ENCODE peak calls at places on chromosomes 11 and 22, in six cellular contexts. Z is pancreas, W is HCT116, B is A549, T is thoracic aorta, D is heart left ventricle. R is an unnamed sample. For H3K4me1, the result is how much of the 10 kb centered on the place peaks cover.

GRCh38 chr11:4041731-4042391 is 52.7 kb upstream of the RRM1 start:
- DNase-seq in Z (no peak), W (no peak), B (no peak), T (no peak), D (no peak), R (peak)

GRCh38 chr11:117814766-117815261 is 9.7 kb downstream of the FXYD2 start:
- DNase-seq in Z (peak), W (no peak), B (peak), T (no peak), D (peak), R (peak)

GRCh38 chr11:83713701-83714100 is 427.5 kb upstream of the CCDC90B start:
- DNase-seq in Z (peak), W (no peak), B (no peak), T (no peak), D (no peak), R (peak)

GRCh38 chr11:118088531-118088930 is 1.8 kb upstream of the SMIM35 start:
- DNase-seq in Z (no peak), W (no peak), B (no peak), T (no peak), D (peak), R (peak)

GRCh38 chr22:29093501-29093921 is 20.7 kb downstream of the KREMEN1 start:
- DNase-seq in Z (no peak), W (no peak), B (no peak), T (no peak), D (peak), R (no peak)

GRCh38 chr11:120649316-120649715 is 137.8 kb downstream of the GRIK4 start:
- DNase-seq in Z (no peak), W (no peak), B (no peak), T (no peak), D (no peak), R (no peak)

GRCh38 chr22:17963015-17963414 is 61.3 kb downstream of the MICAL3 start:
- DNase-seq in Z (no peak), W (no peak), B (no peak), T (no peak), D (no peak), R (no peak)

GRCh38 chr22:46035742-46036557 is 59.0 kb upstream of the WNT7B start:
- DNase-seq in Z (peak), W (peak), B (peak), T (peak), D (peak), R (peak)

GRCh38 chr11:112949781-112950575 is 11.2 kb upstream of the NCAM1 start:
- DNase-seq in Z (no peak), W (no peak), B (no peak), T (no peak), D (peak), R (no peak)

GRCh38 chr11:21814169-21814568 is 378.7 kb upstream of the ANO5 start:
- DNase-seq in Z (peak), W (no peak), B (peak), T (no peak), D (no peak), R (no peak)

GRCh38 chr11:122140535-122140934 is 24.5 kb upstream of the BLID start:
- DNase-seq in Z (no peak), W (no peak), B (no peak), T (no peak), D (no peak), R (no peak)

GRCh38 chr11:103091441-103091809 is 535 bp downstream of the DCUN1D5 start:
- DNase-seq in Z (peak), W (no peak), B (peak), T (no peak), D (peak), R (peak)

GRCh38 chr11:72578541-72578940 is 95.7 kb downstream of the PDE2A start:
- DNase-seq in Z (no peak), W (no peak), B (no peak), T (no peak), D (no peak), R (peak)

GRCh38 chr11:117840881-117841581 is 16.5 kb upstream of the FXYD2 start:
- DNase-seq in Z (no peak), W (no peak), B (no peak), T (no peak), D (peak), R (no peak)

GRCh38 chr11:28123151-28123571 is 15.0 kb downstream of the METTL15 start:
- DNase-seq in Z (no peak), W (no peak), B (no peak), T (no peak), D (no peak), R (no peak)

GRCh38 chr11:118605116-118605867 is 2.1 kb upstream of the PHLDB1 start:
- DNase-seq in Z (no peak), W (no peak), B (no peak), T (no peak), D (peak), R (peak)

GRCh38 chr11:126061707-126062678 is 673 bp downstream of the CDON start:
- DNase-seq in Z (peak), W (peak), B (peak), T (no peak), D (peak), R (peak)

GRCh38 chr11:127255239-127255638 is 254.7 kb upstream of the KIRREL3 start:
- DNase-seq in Z (no peak), W (no peak), B (no peak), T (no peak), D (no peak), R (no peak)

GRCh38 chr22:30210235-30210831 is 36.2 kb downstream of the LIF start:
- DNase-seq in Z (peak), W (peak), B (peak), T (no peak), D (no peak), R (no peak)

GRCh38 chr11:4466168-4466891 is 16.1 kb upstream of the OR52K1 start:
- DNase-seq in Z (no peak), W (no peak), B (no peak), T (no peak), D (no peak), R (no peak)

GRCh38 chr11:47979378-47980092 is 824 bp upstream of the PTPRJ start:
- DNase-seq in Z (no peak), W (no peak), B (peak), T (no peak), D (no peak), R (no peak)
- H3K4me3 ChIP-seq in Z (peak), W (peak), B (peak), T (peak), D (peak), R (peak)

GRCh38 chr11:19079643-19080440 is 19.3 kb upstream of the MRGPRX2 start:
- DNase-seq in Z (peak), W (peak), B (peak), T (no peak), D (no peak), R (no peak)

GRCh38 chr11:19075636-19076035 is 15.1 kb upstream of the MRGPRX2 start:
- DNase-seq in Z (no peak), W (no peak), B (no peak), T (no peak), D (no peak), R (no peak)

GRCh38 chr11:19076744-19077589 is 16.4 kb upstream of the MRGPRX2 start:
- DNase-seq in Z (peak), W (peak), B (peak), T (no peak), D (no peak), R (peak)

GRCh38 chr11:19080579-19080993 is 20.1 kb upstream of the MRGPRX2 start:
- DNase-seq in Z (peak), W (no peak), B (no peak), T (no peak), D (no peak), R (no peak)

DNA sequence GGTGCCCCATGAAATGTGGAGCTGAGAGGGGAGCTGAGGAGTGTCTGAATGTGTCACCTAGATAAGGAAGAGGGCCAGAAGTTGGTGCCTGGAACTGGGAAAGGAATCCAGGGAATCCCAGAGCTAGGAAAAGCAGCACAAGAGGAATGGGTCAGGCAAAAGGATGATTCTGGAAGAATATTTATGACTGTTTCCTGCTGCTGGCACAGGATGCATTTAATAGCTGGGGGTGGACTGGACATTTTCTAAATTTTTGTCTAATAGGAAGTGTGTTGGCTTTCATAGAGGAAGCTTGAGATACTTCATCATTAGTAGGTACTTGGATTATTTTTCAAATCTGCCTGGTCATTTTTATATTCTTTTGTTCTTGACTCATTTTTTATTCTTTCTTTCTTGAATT is 17.4 kb upstream of the MRGPRX2 start:
- DNase-seq in Z (no peak), W (no peak), B (no peak), T (no peak), D (no peak), R (no peak)
- TF ChIP-seq CTCF in Z (no peak), W (no peak), B (no peak), T (no peak), D (no peak), R (no peak)

DNA sequence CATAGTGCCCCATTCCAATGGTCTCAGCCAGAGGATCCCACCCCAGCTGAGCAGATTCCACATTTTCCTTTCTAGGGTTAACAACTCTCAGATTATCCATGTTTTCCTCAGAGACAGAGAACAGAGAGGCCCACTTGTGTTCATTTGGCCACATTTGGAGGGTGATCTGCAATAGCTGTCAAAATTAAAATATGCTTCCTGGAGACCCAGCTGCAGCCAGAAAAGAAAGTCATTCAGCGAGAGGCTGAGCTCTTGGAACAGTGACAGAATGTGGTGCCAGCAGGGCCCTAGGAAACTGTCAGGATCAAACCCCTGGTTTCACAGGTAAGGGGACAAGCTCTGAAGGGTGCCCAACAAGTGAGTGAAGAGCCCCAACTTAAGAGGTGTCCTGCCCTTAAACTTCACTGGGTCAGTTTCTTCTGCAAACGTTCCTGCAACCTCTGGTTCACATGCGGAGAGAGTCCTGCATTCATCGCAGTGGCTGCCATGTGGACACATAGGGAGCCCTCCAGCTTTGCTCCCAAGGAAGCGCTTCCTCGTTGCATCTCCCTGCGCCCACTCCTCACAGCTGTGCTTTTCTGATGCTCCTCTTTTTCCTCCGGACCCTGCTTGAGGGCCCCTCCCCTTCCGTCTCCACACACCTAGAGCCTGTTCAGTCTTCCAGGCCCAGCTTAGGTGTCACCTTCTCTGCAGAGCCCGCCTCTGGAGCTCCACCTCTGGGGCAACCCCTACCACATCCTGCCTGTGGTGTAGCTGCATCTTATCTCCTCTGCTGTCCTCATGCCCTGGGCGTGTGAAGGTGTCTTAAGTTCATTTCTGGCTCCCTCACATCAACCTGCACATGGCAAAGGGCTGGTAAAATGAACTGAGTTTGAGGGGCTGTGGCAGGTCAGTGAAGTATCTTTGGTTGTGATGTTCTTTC is 3.9 kb downstream of the UCP3 start:
- DNase-seq in Z (no peak), W (no peak), B (no peak), T (no peak), D (no peak), R (no peak)
- H3K4me1 ChIP-seq in Z (under half), W (under half), B (under half), T (under half), D (under half), R (half or more)

GRCh38 chr22:39947488-39948216 is 12.5 kb upstream of the TMA7B start:
- DNase-seq in Z (no peak), W (no peak), B (no peak), T (no peak), D (no peak), R (no peak)
- H3K4me3 ChIP-seq in Z (no peak), W (no peak), B (no peak), T (no peak), D (no peak), R (no peak)

GRCh38 chr22:22879675-22880029 is 8.0 kb upstream of the IGLL5 start:
- DNase-seq in Z (no peak), W (no peak), B (no peak), T (no peak), D (no peak), R (no peak)

GRCh38 chr22:22880645-22881044 is 7.0 kb upstream of the IGLL5 start:
- DNase-seq in Z (no peak), W (no peak), B (no peak), T (no peak), D (no peak), R (no peak)

GRCh38 chr22:22877523-22878210 is 9.9 kb upstream of the IGLL5 start:
- DNase-seq in Z (peak), W (peak), B (peak), T (no peak), D (peak), R (peak)

GRCh38 chr22:22878211-22878570 is 9.4 kb upstream of the IGLL5 start:
- DNase-seq in Z (no peak), W (no peak), B (no peak), T (no peak), D (no peak), R (no peak)

DNA sequence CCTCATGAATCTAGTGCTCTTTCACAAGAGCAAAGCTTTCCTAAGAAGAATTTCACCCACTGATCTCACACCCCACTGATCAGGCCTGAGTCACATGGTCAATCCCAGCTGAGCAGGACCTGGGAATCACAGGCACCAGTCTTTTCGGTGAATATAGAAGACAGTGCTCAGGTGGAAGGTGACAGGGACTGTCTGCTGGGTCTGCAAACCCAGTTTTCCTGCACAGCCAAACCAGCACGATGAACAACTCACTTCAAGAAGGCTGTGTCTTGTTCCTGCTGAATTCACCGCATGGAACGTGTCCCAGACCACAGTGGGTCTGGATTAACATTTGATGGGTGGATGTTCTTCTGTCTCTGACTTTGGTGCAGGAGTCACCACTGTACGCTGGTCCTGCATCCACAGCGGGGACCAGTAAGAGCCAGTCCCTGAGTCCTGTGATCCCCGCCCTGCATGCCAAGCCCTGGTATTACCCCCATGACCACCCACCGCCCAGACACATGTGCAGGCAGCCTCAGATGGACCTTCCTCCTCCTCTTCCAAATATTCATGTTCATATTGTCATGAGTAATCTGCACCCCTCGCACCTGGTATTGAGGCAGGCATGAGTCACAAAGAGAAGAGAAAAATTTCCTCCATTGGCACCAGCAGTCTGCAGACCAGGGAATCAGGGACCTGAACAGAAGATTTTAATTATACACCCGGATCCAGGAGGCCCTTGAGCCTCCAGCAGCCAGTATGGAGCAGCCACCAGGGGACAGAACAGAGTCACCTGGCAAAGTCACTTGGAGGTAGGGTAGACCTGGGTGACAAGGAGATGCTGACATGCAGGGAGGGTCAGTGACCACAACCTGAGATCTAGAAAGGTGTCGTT is 8.6 kb upstream of the IGLL5 start:
- DNase-seq in Z (no peak), W (no peak), B (no peak), T (no peak), D (no peak), R (no peak)
- TF ChIP-seq CTCF in Z (no peak), W (no peak), B (no peak), T (no peak), D (no peak), R (no peak)

GRCh38 chr11:34332524-34332923 is 25.3 kb downstream of the ABTB2 start:
- DNase-seq in Z (no peak), W (no peak), B (no peak), T (no peak), D (no peak), R (no peak)
- H3K4me1 ChIP-seq in Z (under half), W (under half), B (half or more), T (half or more), D (under half), R (under half)

GRCh38 chr22:35376728-35377472 is 4.0 kb upstream of the HMOX1 start:
- DNase-seq in Z (peak), W (peak), B (peak), T (peak), D (peak), R (peak)
- H3K4me3 ChIP-seq in Z (peak), W (no peak), B (peak), T (peak), D (no peak), R (no peak)

DNA sequence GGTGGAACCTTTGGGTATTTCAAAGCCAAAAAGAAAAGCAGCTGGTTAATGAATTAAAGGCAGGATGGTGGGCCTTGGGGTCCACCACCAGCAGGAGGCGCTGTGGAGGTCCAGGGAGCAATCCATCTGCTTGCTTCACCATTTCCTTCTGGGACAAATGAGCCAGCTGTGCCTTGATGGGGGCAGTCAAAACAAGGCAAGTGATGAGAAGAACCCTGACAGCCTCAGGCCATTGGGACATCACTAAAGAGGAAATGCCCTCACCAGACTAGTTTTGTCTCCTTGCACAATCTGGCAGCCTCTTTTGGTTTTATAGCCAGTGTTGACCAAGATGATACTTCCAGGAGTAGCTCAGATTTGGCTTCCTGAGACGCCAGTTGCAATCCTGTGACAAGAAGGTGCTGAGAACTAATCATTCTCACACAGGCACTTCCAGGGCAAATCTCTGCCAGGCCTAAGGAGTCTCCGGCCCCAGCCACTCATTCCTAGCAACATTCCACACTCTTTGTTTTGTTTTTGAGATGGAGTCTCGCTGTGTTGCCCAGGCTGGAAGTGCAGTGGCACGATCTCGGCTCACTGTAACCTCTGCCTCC is 38.2 kb upstream of the WEE1 start:
- DNase-seq in Z (peak), W (peak), B (peak), T (peak), D (peak), R (peak)
- TF ChIP-seq CTCF in Z (peak), W (peak), B (peak), T (peak), D (peak), R (peak)

GRCh38 chr11:129319201-129319600 is 56.4 kb upstream of the BARX2 start:
- DNase-seq in Z (no peak), W (no peak), B (no peak), T (no peak), D (no peak), R (no peak)
- H3K4me1 ChIP-seq in Z (half or more), W (under half), B (under half), T (under half), D (under half), R (under half)